ENCODE peak calls at places on chromosome 14, in four cellular contexts. P, Y, Z and O are unnamed samples.
A peak's percentile ranks its signal among the peaks of the same experiment; 100 is the strongest.

GRCh38 chr14:30754778-30755177 is 119.6 kb upstream of the COCH start:
- DNase-seq in Z (no peak), P (no peak), Y (no peak), O (no peak)

GRCh38 chr14:55054098-55054497 is 2.7 kb downstream of the MAPK1IP1L start:
- DNase-seq in Z (no peak), P (no peak), Y (no peak), O (no peak)

GRCh38 chr14:100827140-100827517 is 1.2 kb downstream of the MEG3 start:
- DNase-seq in P (no peak), Z (no peak), Y (no peak), O (no peak)

GRCh38 chr14:101022916-101023435 is 119.5 kb upstream of the RTL1 start:
- DNase-seq in Y (peak; percentile 2), P (no peak), Z (no peak), O (no peak)

GRCh38 chr14:28766505-28767238 is at the start of gene FOXG1:
- DNase-seq in Y (peak; percentile 64), Z (peak; percentile 89), P (no peak), O (no peak)

GRCh38 chr14:77026930-77027537 is 1.5 kb downstream of the IRF2BPL start:
- DNase-seq in Z (peak; percentile 47), P (no peak), Y (peak; percentile 45), O (no peak)

GRCh38 chr14:57199911-57200310 is 68.8 kb downstream of the EXOC5 start:
- DNase-seq in P (no peak), Z (no peak), Y (no peak), O (no peak)

GRCh38 chr14:59926534-59926933 is 6.6 kb downstream of the LRRC9 start:
- DNase-seq in Z (no peak), P (no peak), Y (no peak), O (no peak)

GRCh38 chr14:37622231-37622923 is 26.9 kb downstream of the TTC6 start:
- DNase-seq in Y (peak; percentile 65), P (no peak), Z (no peak), O (no peak)

GRCh38 chr14:89469210-89470198 is 52.5 kb upstream of the FOXN3 start:
- DNase-seq in P (no peak), Y (no peak), Z (peak; percentile 42), O (no peak)

GRCh38 chr14:77024171-77024627 is 4.3 kb downstream of the IRF2BPL start:
- DNase-seq in Z (peak; percentile 39), Y (peak; percentile 89), P (no peak), O (peak; percentile 66)

GRCh38 chr14:75141967-75142366 is 15.1 kb upstream of the NEK9 start:
- DNase-seq in Y (no peak), P (no peak), Z (peak; percentile 13), O (peak; percentile 42)

GRCh38 chr14:69501362-69501964 is 16.9 kb downstream of the PLEKHD1 start:
- DNase-seq in Z (no peak), P (no peak), Y (no peak), O (no peak)

GRCh38 chr14:53226553-53226952 is 73.4 kb upstream of the DDHD1 start:
- DNase-seq in P (no peak), Z (no peak), Y (no peak), O (no peak)

DNA sequence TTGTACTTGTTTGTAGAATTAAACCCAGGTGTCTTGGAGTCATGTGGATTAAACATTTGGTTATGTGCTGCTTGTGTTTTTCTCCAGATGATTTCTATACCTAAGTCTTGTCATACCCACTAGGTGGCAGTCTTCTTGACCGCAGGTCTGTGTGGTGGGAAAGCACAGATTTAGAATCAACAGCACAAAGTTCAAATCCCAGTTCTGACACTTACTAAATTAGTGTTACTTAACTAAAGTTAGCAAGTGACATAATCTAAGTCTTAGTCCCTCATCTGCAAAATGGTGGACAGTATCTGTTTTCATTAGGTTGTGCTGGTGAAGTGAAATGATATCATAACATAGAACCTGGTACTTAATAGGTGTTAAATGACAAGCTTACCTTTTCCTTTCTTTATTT is 151.0 kb upstream of the ARHGAP5 start:
- DNase-seq in Z (peak; percentile 35), Y (no peak), P (no peak), O (peak; percentile 87)
- TF ChIP-seq ETV6 in Z (no peak), Y (no peak), P (no peak), O (peak; percentile 54)

DNA sequence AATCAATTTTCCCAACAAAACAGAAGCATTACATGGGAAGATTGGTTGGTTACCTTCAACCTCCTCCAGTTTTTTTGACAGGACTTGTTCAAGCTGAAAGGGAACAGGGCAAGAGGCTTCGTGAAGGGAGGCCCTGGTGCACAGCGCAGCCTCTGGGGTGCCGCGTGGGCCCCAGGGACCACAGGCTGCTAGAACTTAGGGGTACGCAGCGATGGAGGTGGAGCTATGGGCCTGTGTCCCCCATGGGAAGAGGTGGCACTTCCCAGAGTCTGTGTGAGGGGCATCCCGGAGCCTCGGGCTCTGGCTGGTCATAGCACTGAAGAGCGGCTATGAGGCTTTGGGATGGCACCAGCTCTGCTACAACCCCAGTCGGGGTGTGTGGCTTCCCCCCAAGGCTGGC is 22.1 kb upstream of the BTBD6 start:
- DNase-seq in Z (no peak), Y (no peak), P (no peak), O (no peak)
- TF ChIP-seq ETV6 in Z (no peak), Y (no peak), P (no peak), O (no peak)

GRCh38 chr14:104475802-104476201 is 103.8 kb upstream of the C14orf180 start:
- DNase-seq in P (no peak), Z (no peak), Y (no peak), O (no peak)
- TF ChIP-seq ETV6 in P (no peak), Z (no peak), Y (no peak), O (no peak)

GRCh38 chr14:90675399-90675798 is 140.8 kb downstream of the TTC7B start:
- DNase-seq in Y (no peak), P (no peak), Z (no peak), O (no peak)
- TF ChIP-seq ETV6 in Y (no peak), P (no peak), Z (no peak), O (no peak)

DNA sequence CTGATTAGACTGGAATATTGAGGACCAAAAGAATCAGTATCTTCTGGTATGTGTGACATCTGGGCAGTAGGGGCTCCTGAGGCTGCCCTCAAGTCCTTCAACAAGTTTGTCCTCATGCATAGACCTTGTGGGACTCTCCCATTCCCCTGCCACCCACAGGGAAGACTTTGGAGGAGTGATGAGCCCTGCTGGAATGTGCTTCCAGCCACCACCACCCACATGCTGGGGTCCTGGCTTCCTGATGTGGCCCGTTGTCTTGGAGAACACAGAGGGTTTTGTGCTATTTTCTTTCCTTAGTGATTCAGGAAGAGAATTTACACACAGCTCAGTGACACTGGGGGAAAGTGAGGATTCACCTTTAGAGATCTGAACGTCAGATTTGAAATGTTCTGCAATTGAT is 29.2 kb upstream of the SEL1L start:
- DNase-seq in Z (no peak), P (no peak), Y (no peak), O (no peak)
- TF ChIP-seq ETV6 in Z (no peak), P (no peak), Y (no peak), O (no peak)

GRCh38 chr14:72443991-72444431 is 449.9 kb downstream of the DPF3 start:
- DNase-seq in Y (no peak), P (peak; percentile 28), Z (no peak), O (no peak)
- TF ChIP-seq ETV6 in Y (no peak), P (no peak), Z (no peak), O (no peak)

DNA sequence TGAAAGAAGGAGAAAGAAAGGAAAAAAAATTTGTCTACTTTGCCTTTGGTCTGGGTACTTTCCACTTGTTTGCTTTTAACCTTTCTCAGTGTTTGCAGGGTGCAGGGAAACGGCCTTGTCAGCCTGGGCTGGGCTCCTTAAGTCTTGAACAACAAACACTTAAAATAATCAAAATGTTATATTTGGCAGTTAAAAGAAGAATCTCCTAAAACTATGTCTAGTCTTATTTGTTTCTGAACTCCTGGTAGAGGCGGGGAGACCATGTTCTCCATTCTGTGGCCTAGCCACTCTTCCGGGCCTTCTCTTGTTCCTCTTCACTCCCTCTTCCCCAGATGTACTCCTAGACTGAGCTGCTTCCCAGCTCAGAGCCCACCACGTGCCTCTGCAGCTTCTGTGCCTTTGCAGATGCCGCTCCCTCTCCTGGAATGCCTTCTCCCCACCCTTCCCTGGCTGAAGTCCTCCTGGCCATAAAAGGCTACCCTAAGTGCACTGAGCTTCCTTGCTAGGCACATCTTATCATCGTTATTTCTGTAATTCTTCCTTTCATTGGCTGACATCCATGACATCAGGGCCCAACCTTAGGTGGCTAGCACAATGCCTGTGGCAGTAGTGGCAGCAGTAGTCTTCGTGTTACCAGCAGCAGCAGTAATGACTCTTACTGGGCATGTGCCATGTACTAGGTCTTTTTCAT is 432.9 kb downstream of the ZFP36L1 start:
- DNase-seq in Z (peak; percentile 8), Y (no peak), P (no peak), O (no peak)
- TF ChIP-seq ETV6 in Z (no peak), Y (no peak), P (no peak), O (no peak)